ENCODE peak calls at places on chromosomes 4 and X, in eight cellular contexts. C is hepatocyte, S is Caco-2, O is cardiac muscle cell, I is Peyer's patch, V is DND-41, B is OCI-LY7, E is BE2C. H is an unnamed sample.

GRCh38 chr4:36267491-36268254 is 13.7 kb upstream of the DTHD1 start:
- DNase-seq in C (no peak), S (no peak), O (no peak), I (no peak), V (no peak), B (no peak), E (no peak), H (no peak)

GRCh38 chr4:47054130-47054529 is 22.8 kb downstream of the GABRB1 start:
- DNase-seq in C (no peak), S (no peak), O (no peak), I (no peak), V (no peak), B (no peak), E (no peak), H (no peak)

GRCh38 chrX:118207831-118208453 is 91.3 kb upstream of the KLHL13 start:
- DNase-seq in C (no peak), S (no peak), O (no peak), I (no peak), V (no peak), B (no peak), E (no peak), H (no peak)

GRCh38 chrX:20680998-20681397 is 414.3 kb upstream of the RPS6KA3 start:
- DNase-seq in C (no peak), S (no peak), O (no peak), I (no peak), V (no peak), B (no peak), E (no peak), H (no peak)

GRCh38 chrX:40550069-40550468 is 30.7 kb upstream of the ATP6AP2 start:
- DNase-seq in C (no peak), S (no peak), O (no peak), I (no peak), V (no peak), B (no peak), E (peak; percentile 90), H (peak; percentile 36)

GRCh38 chr4:108060164-108060563 is 70.5 kb downstream of the HADH start:
- DNase-seq in C (peak; percentile 58), S (no peak), O (peak; percentile 23), I (no peak), V (no peak), B (no peak), E (peak; percentile 18), H (no peak)

GRCh38 chrX:20487227-20487626 is 220.5 kb upstream of the RPS6KA3 start:
- DNase-seq in C (no peak), S (no peak), O (no peak), I (no peak), V (no peak), B (no peak), E (no peak), H (no peak)

GRCh38 chrX:10110984-10111363 is 45.8 kb upstream of the CLCN4 start:
- DNase-seq in C (no peak), S (no peak), O (no peak), I (no peak), V (no peak), B (no peak), E (no peak), H (no peak)

GRCh38 chrX:117788339-117788738 is 328.3 kb downstream of the KLHL13 start:
- DNase-seq in C (no peak), S (no peak), O (no peak), I (no peak), V (no peak), B (no peak), E (peak; percentile 51), H (no peak)

GRCh38 chr4:1010522-1011021 is 854 bp upstream of the FGFRL1 start:
- DNase-seq in C (peak; percentile 85), S (peak; percentile 62), O (no peak), I (peak; percentile 81), V (no peak), B (peak; percentile 18), E (peak; percentile 40), H (peak; percentile 74)

GRCh38 chr4:85478576-85478975 is 3.6 kb downstream of the ARHGAP24 start:
- DNase-seq in C (no peak), S (no peak), O (no peak), I (no peak), V (no peak), B (no peak), E (no peak), H (no peak)

GRCh38 chr4:143188325-143189088 is 3.8 kb downstream of the USP38 start:
- DNase-seq in C (no peak), S (no peak), O (no peak), I (no peak), V (no peak), B (no peak), E (no peak), H (no peak)

GRCh38 chr4:7573692-7574091 is 139.0 kb upstream of the PSAPL1 start:
- DNase-seq in C (no peak), S (no peak), O (no peak), I (no peak), V (no peak), B (no peak), E (no peak), H (no peak)

GRCh38 chr4:73698217-73698616 is 42.2 kb upstream of the CXCL8 start:
- DNase-seq in C (no peak), S (no peak), O (no peak), I (no peak), V (no peak), B (no peak), E (no peak), H (no peak)

GRCh38 chr4:150068300-150068699 is 9.9 kb upstream of the DCLK2 start:
- DNase-seq in C (no peak), S (no peak), O (no peak), I (no peak), V (no peak), B (no peak), E (no peak), H (no peak)

GRCh38 chr4:184313058-184313709 is 95.5 kb upstream of the ENPP6 start:
- DNase-seq in C (no peak), S (no peak), O (no peak), I (no peak), V (no peak), B (no peak), E (no peak), H (no peak)

GRCh38 chrX:8404958-8405357 is 59.7 kb upstream of the VCX3B start:
- DNase-seq in C (no peak), S (no peak), O (no peak), I (no peak), V (no peak), B (no peak), E (no peak), H (no peak)
- H3K4me1 ChIP-seq in C (peaks cover 2% of the 10 kb centered on the region), S (no peaks in the 10 kb centered on the region), O (peaks cover 8% of the 10 kb centered on the region), I (no peaks in the 10 kb centered on the region), V (no peaks in the 10 kb centered on the region), B (no peaks in the 10 kb centered on the region), E (no peaks in the 10 kb centered on the region), H (no peaks in the 10 kb centered on the region)

GRCh38 chr4:185837415-185838103 is 25.6 kb upstream of the SORBS2 start:
- DNase-seq in C (no peak), S (no peak), O (no peak), I (no peak), V (no peak), B (no peak), E (no peak), H (no peak)
- H3K4me1 ChIP-seq in C (peaks cover 51% of the 10 kb centered on the region), S (peaks cover 56% of the 10 kb centered on the region), O (peaks cover 67% of the 10 kb centered on the region), I (no peaks in the 10 kb centered on the region), V (no peaks in the 10 kb centered on the region), B (no peaks in the 10 kb centered on the region), E (peaks cover 9% of the 10 kb centered on the region), H (peaks cover 9% of the 10 kb centered on the region)

GRCh38 chr4:113561758-113562157 is 199.8 kb downstream of the CAMK2D start:
- DNase-seq in C (no peak), S (no peak), O (no peak), I (no peak), V (no peak), B (no peak), E (no peak), H (no peak)
- H3K4me1 ChIP-seq in C (no peaks in the 10 kb centered on the region), S (no peaks in the 10 kb centered on the region), O (peaks cover 3% of the 10 kb centered on the region), I (no peaks in the 10 kb centered on the region), V (peaks cover 21% of the 10 kb centered on the region), B (peaks cover 72% of the 10 kb centered on the region), E (no peaks in the 10 kb centered on the region), H (no peaks in the 10 kb centered on the region)

GRCh38 chr4:57080781-57081650 is 29.2 kb downstream of the IGFBP7 start:
- DNase-seq in C (peak; percentile 37), S (peak; percentile 54), O (no peak), I (no peak), V (no peak), B (no peak), E (no peak), H (no peak)
- H3K4me1 ChIP-seq in C (peaks cover 28% of the 10 kb centered on the region), S (peaks cover 54% of the 10 kb centered on the region), O (peaks cover 27% of the 10 kb centered on the region), I (no peaks in the 10 kb centered on the region), V (no peaks in the 10 kb centered on the region), B (no peaks in the 10 kb centered on the region), E (no peaks in the 10 kb centered on the region), H (peaks cover 14% of the 10 kb centered on the region)

GRCh38 chr4:4857809-4858508 is 1.5 kb upstream of the MSX1 start:
- DNase-seq in C (no peak), S (no peak), O (no peak), I (no peak), V (no peak), B (no peak), E (no peak), H (no peak)

GRCh38 chr4:4859799-4860380 is 425 bp downstream of the MSX1 start:
- DNase-seq in C (peak; percentile 28), S (no peak), O (peak; percentile 68), I (no peak), V (no peak), B (no peak), E (peak; percentile 37), H (no peak)

GRCh38 chr4:4858527-4858926 is 938 bp upstream of the MSX1 start:
- DNase-seq in C (no peak), S (no peak), O (no peak), I (no peak), V (no peak), B (no peak), E (no peak), H (peak; percentile 9)

GRCh38 chr4:4860381-4860802 is 927 bp downstream of the MSX1 start:
- DNase-seq in C (peak; percentile 22), S (no peak), O (no peak), I (no peak), V (no peak), B (no peak), E (no peak), H (no peak)

GRCh38 chr4:4859010-4859798 is at the start of gene MSX1:
- DNase-seq in C (peak; percentile 94), S (peak; percentile 89), O (peak; percentile 95), I (peak; percentile 83), V (no peak), B (peak; percentile 5), E (peak; percentile 94), H (peak; percentile 87)
- H3K4me1 ChIP-seq in C (peaks cover 15% of the 10 kb centered on the region), S (peaks cover 7% of the 10 kb centered on the region), O (peaks cover 5% of the 10 kb centered on the region), I (no peaks in the 10 kb centered on the region), V (no peaks in the 10 kb centered on the region), B (no peaks in the 10 kb centered on the region), E (peaks cover 4% of the 10 kb centered on the region), H (peaks cover 4% of the 10 kb centered on the region)

DNA sequence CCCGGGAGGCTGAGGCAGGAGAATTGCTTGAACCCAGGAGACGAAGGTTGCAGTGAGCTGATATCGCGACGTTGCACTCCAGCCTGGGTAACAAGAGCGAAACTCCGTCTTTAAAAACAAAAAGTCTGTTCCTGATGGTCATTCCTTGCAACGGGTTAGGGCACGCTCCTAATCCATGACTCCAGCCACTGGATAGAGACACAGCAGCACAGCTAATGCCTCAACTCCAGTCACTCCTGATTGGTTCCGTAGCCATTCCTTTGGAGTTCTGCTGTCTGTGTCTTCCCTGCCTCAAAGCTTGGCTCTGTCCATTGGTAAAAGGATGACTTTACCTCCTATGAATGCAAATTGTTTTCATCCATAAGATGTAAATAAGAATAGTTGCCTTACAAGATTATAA is 44.3 kb upstream of the FAM9A start:
- DNase-seq in C (no peak), S (no peak), O (no peak), I (no peak), V (no peak), B (no peak), E (no peak), H (no peak)
- H3K4me1 ChIP-seq in C (no peaks in the 10 kb centered on the region), S (peaks cover 37% of the 10 kb centered on the region), O (no peaks in the 10 kb centered on the region), I (no peaks in the 10 kb centered on the region), V (no peaks in the 10 kb centered on the region), B (no peaks in the 10 kb centered on the region), E (no peaks in the 10 kb centered on the region), H (no peaks in the 10 kb centered on the region)